ENCODE peak calls at places on chromosomes 7 and 10, in nine cellular contexts. T is heart right ventricle, D is cardiac fibroblast, U is kidney epithelial cell, K is K562, Y is fibroblast of lung, P is Calu3, L is retinal pigment epithelial cell, X is nephron progenitor cell. B is an unnamed sample.

GRCh38 chr7:70266186-70266585 is 667.9 kb downstream of the AUTS2 start:
- DNase-seq in Y (peak; percentile 32), P (no peak), T (no peak), L (no peak), X (no peak), D (no peak), K (no peak), U (no peak), B (no peak)

GRCh38 chr7:151244156-151244870 is 4.2 kb downstream of the SMARCD3 start:
- DNase-seq in K (peak; percentile 87), P (peak; percentile 59), Y (peak; percentile 60), T (no peak), X (peak; percentile 68), D (peak; percentile 68), U (no peak), L (no peak), B (no peak)

GRCh38 chr7:135723411-135723810 is 4.6 kb downstream of the SLC13A4 start:
- DNase-seq in U (no peak), K (no peak), T (no peak), P (no peak), L (no peak), D (no peak), Y (no peak), X (no peak), B (no peak)

GRCh38 chr7:102152672-102153585 is 133.7 kb upstream of the SH2B2 start:
- DNase-seq in P (peak; percentile 81), U (peak; percentile 79), D (peak; percentile 57), X (no peak), K (no peak), L (no peak), T (peak; percentile 48), Y (peak; percentile 47), B (no peak)

GRCh38 chr7:98223898-98224700 is 12.9 kb downstream of the BHLHA15 start:
- DNase-seq in K (peak; percentile 6), U (no peak), X (no peak), Y (no peak), L (no peak), T (no peak), D (no peak), P (no peak), B (no peak)

GRCh38 chr7:120833551-120833950 is 24.4 kb downstream of the TSPAN12 start:
- DNase-seq in K (no peak), L (no peak), T (no peak), Y (peak; percentile 11), D (no peak), P (no peak), X (no peak), U (no peak), B (no peak)

GRCh38 chr7:150955519-150956394 is 22.4 kb downstream of the KCNH2 start:
- DNase-seq in L (peak; percentile 39), D (no peak), Y (peak; percentile 40), U (no peak), T (peak; percentile 51), P (no peak), X (peak; percentile 93), K (peak; percentile 99), B (peak; percentile 33)

GRCh38 chr10:103111031-103111917 is 81.8 kb downstream of the NT5C2 start:
- DNase-seq in X (no peak), Y (peak; percentile 40), U (no peak), L (no peak), D (peak; percentile 68), P (no peak), T (no peak), K (no peak), B (no peak)

GRCh38 chr10:119416855-119417254 is 125.7 kb downstream of the RGS10 start:
- DNase-seq in U (no peak), T (peak; percentile 72), K (peak; percentile 68), Y (peak; percentile 63), X (peak; percentile 67), L (no peak), P (peak; percentile 58), D (peak; percentile 67), B (peak; percentile 46)

DNA sequence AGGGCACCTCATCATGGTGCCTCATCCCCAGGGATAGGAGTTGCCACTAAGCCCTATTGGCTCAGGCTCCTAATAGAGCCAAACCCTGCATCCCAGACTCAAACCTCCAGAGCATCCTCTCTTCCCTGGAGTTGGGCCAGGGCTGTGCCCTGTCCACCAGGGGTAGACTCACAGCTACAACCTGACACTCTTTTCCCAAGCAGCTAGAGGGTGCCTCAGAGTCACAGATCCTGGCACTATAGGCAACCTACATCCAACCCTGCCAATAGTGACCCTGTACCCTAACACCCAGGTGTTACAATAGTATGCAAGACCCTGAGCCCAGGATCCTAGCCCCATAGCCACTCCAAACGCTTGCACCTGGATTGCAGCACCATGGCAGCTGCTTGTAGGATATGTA is 64.0 kb upstream of the PLA2G12B start:
- DNase-seq in K (no peak), T (no peak), D (no peak), X (no peak), Y (no peak), P (no peak), L (no peak), U (no peak), B (no peak)
- TF ChIP-seq CTCF in K (peak; percentile 20), T (no peak), D (no peak), X (no peak), Y (no peak), P (no peak), L (no peak), U (no peak), B (no peak)

GRCh38 chr10:15262036-15262713 is 93.7 kb upstream of the NMT2 start:
- DNase-seq in D (peak; percentile 52), K (no peak), U (no peak), L (no peak), X (no peak), T (peak; percentile 27), Y (peak; percentile 52), P (peak; percentile 35), B (no peak)
- TF ChIP-seq CTCF in D (peak; percentile 36), K (peak; percentile 37), U (peak; percentile 44), L (peak; percentile 58), X (no peak), T (peak; percentile 49), Y (peak; percentile 42), P (peak; percentile 34), B (peak; percentile 32)

GRCh38 chr7:26618898-26619297 is 245.5 kb downstream of the SKAP2 start:
- DNase-seq in P (no peak), Y (no peak), L (no peak), U (no peak), D (no peak), K (no peak), X (no peak), T (no peak), B (no peak)

GRCh38 chr7:26619348-26619747 is 245.0 kb downstream of the SKAP2 start:
- DNase-seq in D (no peak), X (no peak), K (no peak), P (no peak), Y (no peak), L (no peak), T (no peak), U (no peak), B (no peak)

GRCh38 chr7:26617066-26617465 is 247.3 kb downstream of the SKAP2 start:
- DNase-seq in D (no peak), L (no peak), X (no peak), Y (no peak), T (no peak), P (no peak), K (no peak), U (no peak), B (no peak)

GRCh38 chr7:26620352-26620751 is 244.0 kb downstream of the SKAP2 start:
- DNase-seq in P (peak; percentile 54), D (no peak), K (peak; percentile 77), L (no peak), Y (no peak), T (no peak), U (no peak), X (peak; percentile 21), B (no peak)

DNA sequence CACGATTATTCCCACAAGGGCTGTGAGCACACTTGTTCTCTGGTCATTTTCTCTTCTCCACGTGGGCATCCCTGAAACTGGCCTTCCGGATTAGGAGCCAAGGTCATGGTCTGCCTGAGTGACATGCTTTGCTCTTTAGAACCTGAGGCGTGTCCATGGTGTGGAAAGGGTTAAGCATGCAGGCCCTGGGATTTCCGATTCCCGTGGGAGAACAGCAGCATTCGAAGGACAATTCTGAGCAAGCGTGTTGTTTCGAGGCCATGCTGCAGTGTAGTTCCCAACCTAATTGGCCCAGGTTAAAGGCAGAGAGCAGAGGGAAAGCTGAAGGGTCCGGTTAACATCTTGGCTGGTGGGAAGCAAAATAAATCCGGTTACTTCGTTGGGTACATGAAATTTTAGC is 245.9 kb downstream of the SKAP2 start:
- DNase-seq in T (no peak), Y (no peak), P (no peak), D (no peak), K (no peak), L (no peak), X (no peak), U (no peak), B (no peak)
- TF ChIP-seq CTCF in T (no peak), Y (no peak), P (no peak), D (no peak), K (no peak), L (no peak), X (no peak), U (no peak), B (no peak)

GRCh38 chr7:112573302-112574039 is 92.7 kb downstream of the LSMEM1 start:
- DNase-seq in X (no peak), L (no peak), D (peak; percentile 13), T (no peak), K (peak; percentile 84), P (no peak), U (no peak), Y (no peak), B (no peak)

GRCh38 chr7:112572669-112573301 is 92.0 kb downstream of the LSMEM1 start:
- DNase-seq in P (peak; percentile 20), K (no peak), U (no peak), X (no peak), D (no peak), L (no peak), Y (no peak), T (no peak), B (no peak)

GRCh38 chr7:112575864-112576263 is 95.1 kb downstream of the LSMEM1 start:
- DNase-seq in K (no peak), Y (no peak), X (no peak), T (no peak), U (no peak), P (no peak), D (no peak), L (no peak), B (no peak)

GRCh38 chr7:112567388-112567787 is 86.6 kb downstream of the LSMEM1 start:
- DNase-seq in K (no peak), P (no peak), T (no peak), X (no peak), L (no peak), Y (no peak), U (no peak), D (no peak), B (no peak)

DNA sequence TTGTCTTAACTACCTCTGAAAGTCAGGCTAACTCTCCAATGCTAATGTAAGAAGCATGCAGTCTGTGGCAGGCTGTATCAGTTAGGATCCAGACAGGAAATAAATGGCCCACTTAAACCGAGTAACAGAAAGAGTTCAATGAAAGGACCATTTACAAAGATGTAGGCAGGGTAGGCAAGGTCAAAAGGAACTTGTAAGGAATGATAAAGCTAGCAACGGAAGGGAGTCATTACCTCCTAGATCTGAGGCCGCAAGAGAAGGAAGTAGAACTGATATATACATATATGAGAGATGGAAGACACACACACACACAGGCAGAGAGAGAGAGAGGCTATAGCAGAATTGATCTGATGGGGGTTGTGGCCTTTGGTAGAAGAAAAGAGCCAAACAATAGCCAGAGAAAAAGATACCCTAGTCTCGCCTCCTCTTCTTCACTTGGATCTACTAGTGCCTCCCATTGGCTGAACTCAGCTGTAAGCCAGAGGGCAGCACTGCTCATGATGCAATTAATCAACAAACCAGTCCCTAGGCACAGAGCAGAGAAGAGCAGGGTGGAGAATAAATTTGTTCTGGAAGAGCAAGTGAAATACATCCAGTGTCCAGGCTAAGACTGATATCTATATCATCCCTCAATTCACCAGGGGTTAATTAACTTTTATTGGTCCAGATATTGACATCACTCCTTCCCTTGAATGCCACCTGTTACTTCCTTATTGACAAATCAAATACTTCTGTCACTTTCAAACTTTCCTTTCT is 91.2 kb downstream of the LSMEM1 start:
- DNase-seq in U (no peak), D (no peak), T (no peak), K (no peak), Y (no peak), L (no peak), P (no peak), X (no peak), B (no peak)
- TF ChIP-seq CTCF in U (peak; percentile 6), D (no peak), T (peak; percentile 45), K (peak; percentile 58), Y (no peak), L (no peak), P (no peak), X (no peak), B (no peak)

B was measured in progenitor cell of endocrine pancreas.